ENCODE peak calls at places on chromosomes 1 and 21, in six cellular contexts. One of them, this sample, is unnamed.

GRCh38 chr1:227785094-227785811 is 30.2 kb upstream of the PRSS38 start:
- DNase-seq in transverse colon: no peak
- DNase-seq in kidney epithelial cell: no peak
- DNase-seq in CD8-positive, alpha-beta T cell: no peak
- DNase-seq in HFF-Myc: no peak
- DNase-seq in tibial artery: no peak
- DNase-seq in this sample: no peak

GRCh38 chr1:227343727-227344551 is 25.6 kb upstream of the CDC42BPA start:
- DNase-seq in transverse colon: no peak
- DNase-seq in kidney epithelial cell: no peak
- DNase-seq in CD8-positive, alpha-beta T cell: no peak
- DNase-seq in HFF-Myc: peak
- DNase-seq in tibial artery: no peak
- DNase-seq in this sample: no peak

GRCh38 chr1:114341886-114342285 is 169.1 kb downstream of the TRIM33 start:
- DNase-seq in transverse colon: no peak
- DNase-seq in kidney epithelial cell: peak
- DNase-seq in CD8-positive, alpha-beta T cell: no peak
- DNase-seq in HFF-Myc: no peak
- DNase-seq in tibial artery: no peak
- DNase-seq in this sample: no peak

GRCh38 chr1:112983540-112984131 is 27.6 kb upstream of the SLC16A1 start:
- DNase-seq in transverse colon: no peak
- DNase-seq in kidney epithelial cell: no peak
- DNase-seq in CD8-positive, alpha-beta T cell: no peak
- DNase-seq in HFF-Myc: no peak
- DNase-seq in tibial artery: no peak
- DNase-seq in this sample: no peak

GRCh38 chr1:108758782-108759181 is 12.3 kb downstream of the STXBP3 start:
- DNase-seq in transverse colon: no peak
- DNase-seq in kidney epithelial cell: no peak
- DNase-seq in CD8-positive, alpha-beta T cell: no peak
- DNase-seq in HFF-Myc: no peak
- DNase-seq in tibial artery: no peak
- DNase-seq in this sample: no peak

GRCh38 chr1:112507336-112507735 is 1.4 kb upstream of the WNT2B start:
- DNase-seq in transverse colon: no peak
- DNase-seq in kidney epithelial cell: no peak
- DNase-seq in CD8-positive, alpha-beta T cell: no peak
- DNase-seq in HFF-Myc: no peak
- DNase-seq in tibial artery: no peak
- DNase-seq in this sample: no peak

GRCh38 chr21:42156690-42157605 is 62.0 kb upstream of the ABCG1 start:
- DNase-seq in transverse colon: peak
- DNase-seq in kidney epithelial cell: no peak
- DNase-seq in CD8-positive, alpha-beta T cell: no peak
- DNase-seq in HFF-Myc: no peak
- DNase-seq in tibial artery: no peak
- DNase-seq in this sample: peak

GRCh38 chr1:53987880-53988279 is 30.1 kb downstream of the LDLRAD1 start:
- DNase-seq in transverse colon: no peak
- DNase-seq in kidney epithelial cell: no peak
- DNase-seq in CD8-positive, alpha-beta T cell: no peak
- DNase-seq in HFF-Myc: no peak
- DNase-seq in tibial artery: no peak
- DNase-seq in this sample: no peak

GRCh38 chr1:240999826-241000225 is 357.2 kb downstream of the RGS7 start:
- DNase-seq in transverse colon: no peak
- DNase-seq in kidney epithelial cell: no peak
- DNase-seq in CD8-positive, alpha-beta T cell: no peak
- DNase-seq in HFF-Myc: no peak
- DNase-seq in tibial artery: no peak
- DNase-seq in this sample: no peak

GRCh38 chr1:230899845-230900251 is 31.5 kb upstream of the C1orf198 start:
- DNase-seq in transverse colon: no peak
- DNase-seq in kidney epithelial cell: no peak
- DNase-seq in CD8-positive, alpha-beta T cell: no peak
- DNase-seq in HFF-Myc: no peak
- DNase-seq in tibial artery: no peak
- DNase-seq in this sample: no peak

GRCh38 chr1:150162582-150162861 is 12.8 kb downstream of the PLEKHO1 start:
- DNase-seq in transverse colon: no peak
- DNase-seq in kidney epithelial cell: no peak
- DNase-seq in CD8-positive, alpha-beta T cell: no peak
- DNase-seq in HFF-Myc: no peak
- DNase-seq in tibial artery: no peak
- DNase-seq in this sample: no peak

GRCh38 chr1:150164224-150164623 is 14.5 kb downstream of the PLEKHO1 start:
- DNase-seq in transverse colon: no peak
- DNase-seq in kidney epithelial cell: no peak
- DNase-seq in CD8-positive, alpha-beta T cell: no peak
- DNase-seq in HFF-Myc: no peak
- DNase-seq in tibial artery: peak
- DNase-seq in this sample: no peak

GRCh38 chr1:150164769-150165168 is 15.1 kb downstream of the PLEKHO1 start:
- DNase-seq in transverse colon: no peak
- DNase-seq in kidney epithelial cell: no peak
- DNase-seq in CD8-positive, alpha-beta T cell: no peak
- DNase-seq in HFF-Myc: no peak
- DNase-seq in tibial artery: no peak
- DNase-seq in this sample: no peak

GRCh38 chr1:150161747-150162581 is 12.2 kb downstream of the PLEKHO1 start:
- DNase-seq in transverse colon: no peak
- DNase-seq in kidney epithelial cell: no peak
- DNase-seq in CD8-positive, alpha-beta T cell: no peak
- DNase-seq in HFF-Myc: no peak
- DNase-seq in tibial artery: no peak
- DNase-seq in this sample: no peak

GRCh38 chr1:150162862-150163706 is 13.4 kb downstream of the PLEKHO1 start:
- DNase-seq in transverse colon: peak
- DNase-seq in kidney epithelial cell: peak
- DNase-seq in CD8-positive, alpha-beta T cell: no peak
- DNase-seq in HFF-Myc: peak
- DNase-seq in tibial artery: peak
- DNase-seq in this sample: peak
- TF ChIP-seq CTCF in transverse colon: peak
- TF ChIP-seq CTCF in kidney epithelial cell: no peak
- TF ChIP-seq CTCF in CD8-positive, alpha-beta T cell: no peak
- TF ChIP-seq CTCF in HFF-Myc: peak
- TF ChIP-seq CTCF in tibial artery: no peak
- TF ChIP-seq CTCF in this sample: no peak

GRCh38 chr1:32893198-32894018 is 7.1 kb downstream of the HPCA start:
- DNase-seq in transverse colon: peak
- DNase-seq in kidney epithelial cell: no peak
- DNase-seq in CD8-positive, alpha-beta T cell: no peak
- DNase-seq in HFF-Myc: no peak
- DNase-seq in tibial artery: no peak
- DNase-seq in this sample: peak
- TF ChIP-seq CTCF in transverse colon: peak
- TF ChIP-seq CTCF in kidney epithelial cell: peak
- TF ChIP-seq CTCF in CD8-positive, alpha-beta T cell: no peak
- TF ChIP-seq CTCF in HFF-Myc: no peak
- TF ChIP-seq CTCF in tibial artery: no peak
- TF ChIP-seq CTCF in this sample: peak

GRCh38 chr1:147494998-147495580 is 46.2 kb upstream of the BCL9 start:
- DNase-seq in transverse colon: peak
- DNase-seq in kidney epithelial cell: no peak
- DNase-seq in CD8-positive, alpha-beta T cell: peak
- DNase-seq in HFF-Myc: no peak
- DNase-seq in tibial artery: peak
- DNase-seq in this sample: peak

GRCh38 chr1:147496044-147496443 is 45.3 kb upstream of the BCL9 start:
- DNase-seq in transverse colon: no peak
- DNase-seq in kidney epithelial cell: no peak
- DNase-seq in CD8-positive, alpha-beta T cell: no peak
- DNase-seq in HFF-Myc: no peak
- DNase-seq in tibial artery: no peak
- DNase-seq in this sample: no peak

GRCh38 chr1:147493349-147493748 is 48.0 kb upstream of the BCL9 start:
- DNase-seq in transverse colon: no peak
- DNase-seq in kidney epithelial cell: no peak
- DNase-seq in CD8-positive, alpha-beta T cell: no peak
- DNase-seq in HFF-Myc: no peak
- DNase-seq in tibial artery: no peak
- DNase-seq in this sample: no peak

GRCh38 chr1:147497826-147498225 is 43.5 kb upstream of the BCL9 start:
- DNase-seq in transverse colon: no peak
- DNase-seq in kidney epithelial cell: no peak
- DNase-seq in CD8-positive, alpha-beta T cell: no peak
- DNase-seq in HFF-Myc: no peak
- DNase-seq in tibial artery: no peak
- DNase-seq in this sample: no peak

DNA sequence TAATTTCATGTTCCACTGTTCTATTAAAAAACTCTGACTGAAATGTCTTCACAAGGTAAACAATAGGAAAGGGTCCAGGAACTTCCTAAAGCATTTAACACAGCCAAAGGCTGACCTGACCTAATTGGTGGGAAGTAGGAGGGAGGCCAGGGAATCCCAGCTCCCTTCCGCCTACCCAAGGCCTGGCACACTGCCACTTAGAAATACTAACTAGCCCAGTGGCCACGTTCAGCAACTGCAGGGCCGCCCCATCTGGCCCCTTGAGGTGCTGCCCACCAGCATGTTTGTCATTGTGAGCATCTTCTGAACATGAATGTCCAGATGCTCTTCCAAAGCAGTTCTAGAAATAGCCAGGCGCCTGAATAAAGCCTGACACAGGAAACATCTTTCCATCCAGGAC is 44.7 kb upstream of the BCL9 start:
- DNase-seq in transverse colon: peak
- DNase-seq in kidney epithelial cell: no peak
- DNase-seq in CD8-positive, alpha-beta T cell: no peak
- DNase-seq in HFF-Myc: no peak
- DNase-seq in tibial artery: no peak
- DNase-seq in this sample: no peak
- TF ChIP-seq CTCF in transverse colon: peak
- TF ChIP-seq CTCF in kidney epithelial cell: peak
- TF ChIP-seq CTCF in CD8-positive, alpha-beta T cell: no peak
- TF ChIP-seq CTCF in HFF-Myc: peak
- TF ChIP-seq CTCF in tibial artery: peak
- TF ChIP-seq CTCF in this sample: peak

GRCh38 chr1:121440993-121441392 is 256.2 kb downstream of the SRGAP2C start:
- DNase-seq in transverse colon: no peak
- DNase-seq in kidney epithelial cell: no peak
- DNase-seq in CD8-positive, alpha-beta T cell: no peak
- DNase-seq in HFF-Myc: no peak
- DNase-seq in tibial artery: no peak
- DNase-seq in this sample: no peak

GRCh38 chr1:121448851-121449250 is 264.1 kb downstream of the SRGAP2C start:
- DNase-seq in transverse colon: no peak
- DNase-seq in kidney epithelial cell: no peak
- DNase-seq in CD8-positive, alpha-beta T cell: no peak
- DNase-seq in HFF-Myc: no peak
- DNase-seq in tibial artery: no peak
- DNase-seq in this sample: no peak

GRCh38 chr1:121445677-121446076 is 260.9 kb downstream of the SRGAP2C start:
- DNase-seq in transverse colon: no peak
- DNase-seq in kidney epithelial cell: no peak
- DNase-seq in CD8-positive, alpha-beta T cell: no peak
- DNase-seq in HFF-Myc: no peak
- DNase-seq in tibial artery: no peak
- DNase-seq in this sample: no peak

GRCh38 chr1:121444096-121444495 is 259.3 kb downstream of the SRGAP2C start:
- DNase-seq in transverse colon: no peak
- DNase-seq in kidney epithelial cell: no peak
- DNase-seq in CD8-positive, alpha-beta T cell: no peak
- DNase-seq in HFF-Myc: no peak
- DNase-seq in tibial artery: no peak
- DNase-seq in this sample: no peak

GRCh38 chr1:121443131-121443530 is 258.4 kb downstream of the SRGAP2C start:
- DNase-seq in transverse colon: no peak
- DNase-seq in kidney epithelial cell: no peak
- DNase-seq in CD8-positive, alpha-beta T cell: no peak
- DNase-seq in HFF-Myc: peak
- DNase-seq in tibial artery: no peak
- DNase-seq in this sample: no peak
- TF ChIP-seq CTCF in transverse colon: no peak
- TF ChIP-seq CTCF in kidney epithelial cell: no peak
- TF ChIP-seq CTCF in CD8-positive, alpha-beta T cell: no peak
- TF ChIP-seq CTCF in HFF-Myc: no peak
- TF ChIP-seq CTCF in tibial artery: no peak
- TF ChIP-seq CTCF in this sample: no peak

GRCh38 chr1:178031856-178032320 is 62.0 kb upstream of the RASAL2 start:
- DNase-seq in transverse colon: peak
- DNase-seq in kidney epithelial cell: peak
- DNase-seq in CD8-positive, alpha-beta T cell: no peak
- DNase-seq in HFF-Myc: peak
- DNase-seq in tibial artery: peak
- DNase-seq in this sample: peak
- TF ChIP-seq CTCF in transverse colon: peak
- TF ChIP-seq CTCF in kidney epithelial cell: peak
- TF ChIP-seq CTCF in CD8-positive, alpha-beta T cell: no peak
- TF ChIP-seq CTCF in HFF-Myc: peak
- TF ChIP-seq CTCF in tibial artery: peak
- TF ChIP-seq CTCF in this sample: peak

GRCh38 chr1:87985071-87985470 is 656.4 kb downstream of the LMO4 start:
- DNase-seq in transverse colon: no peak
- DNase-seq in kidney epithelial cell: no peak
- DNase-seq in CD8-positive, alpha-beta T cell: no peak
- DNase-seq in HFF-Myc: no peak
- DNase-seq in tibial artery: no peak
- DNase-seq in this sample: no peak

GRCh38 chr1:87983841-87984240 is 655.2 kb downstream of the LMO4 start:
- DNase-seq in transverse colon: no peak
- DNase-seq in kidney epithelial cell: no peak
- DNase-seq in CD8-positive, alpha-beta T cell: no peak
- DNase-seq in HFF-Myc: no peak
- DNase-seq in tibial artery: no peak
- DNase-seq in this sample: no peak

GRCh38 chr1:87986154-87986914 is 657.7 kb downstream of the LMO4 start:
- DNase-seq in transverse colon: no peak
- DNase-seq in kidney epithelial cell: no peak
- DNase-seq in CD8-positive, alpha-beta T cell: no peak
- DNase-seq in HFF-Myc: no peak
- DNase-seq in tibial artery: no peak
- DNase-seq in this sample: no peak

GRCh38 chr1:87989346-87989745 is 660.7 kb downstream of the LMO4 start:
- DNase-seq in transverse colon: no peak
- DNase-seq in kidney epithelial cell: no peak
- DNase-seq in CD8-positive, alpha-beta T cell: no peak
- DNase-seq in HFF-Myc: no peak
- DNase-seq in tibial artery: no peak
- DNase-seq in this sample: no peak
- TF ChIP-seq CTCF in transverse colon: no peak
- TF ChIP-seq CTCF in kidney epithelial cell: no peak
- TF ChIP-seq CTCF in CD8-positive, alpha-beta T cell: no peak
- TF ChIP-seq CTCF in HFF-Myc: no peak
- TF ChIP-seq CTCF in tibial artery: no peak
- TF ChIP-seq CTCF in this sample: no peak